ENCODE peak calls at places on chromosomes 4 and X, in nine cellular contexts. B is Panc1, J is tibial artery, W is right lobe of liver, O is psoas muscle, Z is IMR-90, M is endothelial cell of umbilical vein, H is upper lobe of right lung, D is fibroblast of lung. S is an unnamed sample.

GRCh38 chrX:118973389-118974087 is 880 bp upstream of the LONRF3 start:
- DNase-seq in B (no peak), M (no peak), W (peak; percentile 24), D (no peak), O (peak; percentile 68), Z (no peak), J (peak; percentile 67), H (peak; percentile 62), S (no peak)

GRCh38 chrX:147736045-147736444 is 175.7 kb upstream of the FMR1 start:
- DNase-seq in W (no peak), B (no peak), M (no peak), O (no peak), J (no peak), D (no peak), Z (no peak), H (no peak), S (no peak)

GRCh38 chrX:139720136-139720535 is 12.2 kb upstream of the MCF2 start:
- DNase-seq in W (no peak), B (no peak), O (no peak), H (no peak), D (peak; percentile 7), Z (peak; percentile 68), M (peak; percentile 11), J (no peak), S (no peak)

GRCh38 chr4:106986486-106986885 is 49.6 kb downstream of the DKK2 start:
- DNase-seq in D (peak; percentile 53), W (no peak), M (no peak), J (no peak), B (no peak), O (no peak), H (no peak), Z (no peak), S (no peak)

GRCh38 chrX:56221101-56221500 is 11.1 kb upstream of the KLF8 start:
- DNase-seq in W (no peak), O (no peak), H (no peak), D (no peak), J (no peak), M (no peak), B (no peak), Z (no peak), S (no peak)

GRCh38 chr4:75598390-75598789 is 31.9 kb downstream of the CDKL2 start:
- DNase-seq in O (no peak), D (peak; percentile 29), H (no peak), B (no peak), J (no peak), Z (peak; percentile 39), W (no peak), M (no peak), S (no peak)

GRCh38 chrX:2228466-2228865 is 272.3 kb downstream of the DHRSX start:
- DNase-seq in M (no peak), Z (no peak), H (no peak), B (no peak), W (no peak), D (no peak), O (no peak), J (no peak), S (no peak)

GRCh38 chrX:120365968-120366367 is 4.1 kb downstream of the ATP1B4 start:
- DNase-seq in D (no peak), H (no peak), M (no peak), B (no peak), O (no peak), J (no peak), Z (no peak), W (no peak), S (no peak)

GRCh38 chrX:20205927-20206708 is 60.6 kb downstream of the RPS6KA3 start:
- DNase-seq in H (no peak), J (no peak), M (no peak), W (no peak), D (no peak), B (no peak), Z (no peak), O (peak; percentile 62), S (no peak)

GRCh38 chr4:110527156-110527555 is 51.2 kb downstream of the ENPEP start:
- DNase-seq in W (no peak), B (no peak), M (no peak), Z (no peak), H (no peak), J (no peak), D (no peak), O (no peak), S (no peak)

GRCh38 chrX:112066813-112067212 is 15.8 kb downstream of the TRPC5 start:
- DNase-seq in M (no peak), W (no peak), B (no peak), Z (no peak), D (no peak), H (no peak), O (no peak), J (no peak), S (no peak)

GRCh38 chr4:153528705-153529493 is 62.7 kb downstream of the TMEM131L start:
- DNase-seq in B (no peak), J (no peak), O (no peak), W (no peak), M (no peak), H (no peak), D (no peak), Z (no peak), S (no peak)
- H3K4me1 ChIP-seq in B (no peaks in the 10 kb centered on the region), J (peaks cover 79% of the 10 kb centered on the region), O (peaks cover 69% of the 10 kb centered on the region), W (peaks cover 59% of the 10 kb centered on the region), M (peaks cover 25% of the 10 kb centered on the region), H (peaks cover 37% of the 10 kb centered on the region), D (no peaks in the 10 kb centered on the region), Z (peaks cover 3% of the 10 kb centered on the region), S (no peaks in the 10 kb centered on the region)

DNA sequence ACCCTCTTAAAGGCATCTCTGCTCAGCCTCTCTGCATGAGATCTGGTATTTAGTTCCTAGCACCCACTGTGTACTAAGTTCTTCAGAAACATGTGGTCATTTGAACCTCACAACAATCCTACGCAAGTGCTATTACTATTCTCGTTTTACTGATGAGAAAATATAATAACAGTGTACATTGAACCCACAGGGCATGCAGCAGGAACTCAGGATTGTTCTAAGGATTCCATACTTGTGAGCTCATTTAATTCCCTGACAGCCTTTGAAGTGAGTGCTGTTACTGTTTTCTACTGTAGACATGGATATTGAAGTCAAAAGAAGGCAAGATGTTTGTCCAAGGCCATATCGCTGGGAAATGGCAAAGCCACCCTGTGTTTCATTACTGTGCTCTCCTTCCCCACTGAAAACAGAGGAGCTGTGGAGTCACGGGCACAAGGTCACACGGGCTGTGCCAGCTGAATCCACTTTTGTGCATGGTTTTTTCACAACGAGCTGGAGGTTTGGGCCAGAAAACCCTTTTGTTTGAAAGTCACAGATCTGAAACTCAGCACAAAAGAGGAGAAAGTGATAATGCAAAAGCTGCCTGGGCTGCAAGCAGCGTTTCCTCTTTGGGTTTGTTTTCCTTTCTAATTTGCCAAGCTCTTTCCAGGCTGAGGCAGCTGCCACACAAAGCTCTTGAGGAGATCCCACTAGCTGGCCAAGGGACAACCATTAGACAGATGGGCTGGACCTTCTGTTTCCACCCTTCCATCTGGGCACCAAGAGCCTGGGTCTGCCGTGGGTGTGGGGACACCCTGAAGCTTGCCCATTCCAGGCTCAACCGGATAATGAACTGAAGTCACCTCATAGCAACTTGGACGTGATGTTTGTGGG is 194.9 kb upstream of the C1QTNF7 start:
- DNase-seq in H (no peak), O (no peak), D (peak; percentile 68), M (peak; percentile 28), B (no peak), J (no peak), W (no peak), Z (peak; percentile 83), S (no peak)
- TF ChIP-seq CTCF in H (no peak), O (no peak), D (no peak), M (no peak), B (no peak), J (no peak), W (no peak), Z (no peak), S (no peak)

DNA sequence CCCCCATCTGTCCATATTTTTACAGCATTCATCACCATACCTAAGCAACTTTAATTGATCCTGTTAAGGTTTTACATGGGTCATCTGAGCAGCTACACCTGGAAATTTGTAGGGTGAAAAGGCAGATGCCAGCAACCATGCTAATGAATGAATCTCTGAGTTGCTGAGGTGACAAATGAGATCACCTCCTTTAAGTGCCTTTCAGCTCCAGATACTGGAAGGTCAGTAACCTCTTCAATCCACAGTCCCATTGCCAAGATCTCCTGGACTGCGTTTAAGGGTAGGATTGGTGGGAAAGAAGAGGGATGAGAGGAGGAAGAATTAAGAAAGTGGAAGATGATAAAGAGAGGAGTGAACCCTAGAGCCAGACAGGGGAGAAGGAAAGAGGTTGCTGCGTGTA is 8.5 kb upstream of the BMP3 start:
- DNase-seq in H (no peak), M (no peak), D (no peak), W (no peak), B (no peak), J (no peak), O (no peak), Z (no peak), S (no peak)
- H3K4me1 ChIP-seq in H (peaks cover 4% of the 10 kb centered on the region), M (no peaks in the 10 kb centered on the region), D (no peaks in the 10 kb centered on the region), W (no peaks in the 10 kb centered on the region), B (no peaks in the 10 kb centered on the region), J (no peaks in the 10 kb centered on the region), O (no peaks in the 10 kb centered on the region), Z (no peaks in the 10 kb centered on the region), S (no peaks in the 10 kb centered on the region)

GRCh38 chr4:111632752-111633151 is 512.5 kb upstream of the FAM241A start:
- DNase-seq in H (no peak), Z (peak; percentile 53), M (no peak), J (no peak), B (no peak), O (no peak), D (peak; percentile 17), W (no peak), S (no peak)

GRCh38 chr4:111628437-111628836 is 516.8 kb upstream of the FAM241A start:
- DNase-seq in Z (no peak), M (no peak), J (no peak), W (no peak), H (no peak), O (no peak), D (no peak), B (no peak), S (no peak)

GRCh38 chr4:111630705-111631104 is 514.5 kb upstream of the FAM241A start:
- DNase-seq in H (no peak), M (peak; percentile 35), J (no peak), O (no peak), B (no peak), D (peak; percentile 47), W (no peak), Z (peak; percentile 42), S (peak; percentile 23)

GRCh38 chr4:111633663-111634266 is 511.5 kb upstream of the FAM241A start:
- DNase-seq in J (no peak), H (no peak), W (no peak), Z (no peak), M (no peak), D (no peak), B (no peak), O (no peak), S (no peak)

DNA sequence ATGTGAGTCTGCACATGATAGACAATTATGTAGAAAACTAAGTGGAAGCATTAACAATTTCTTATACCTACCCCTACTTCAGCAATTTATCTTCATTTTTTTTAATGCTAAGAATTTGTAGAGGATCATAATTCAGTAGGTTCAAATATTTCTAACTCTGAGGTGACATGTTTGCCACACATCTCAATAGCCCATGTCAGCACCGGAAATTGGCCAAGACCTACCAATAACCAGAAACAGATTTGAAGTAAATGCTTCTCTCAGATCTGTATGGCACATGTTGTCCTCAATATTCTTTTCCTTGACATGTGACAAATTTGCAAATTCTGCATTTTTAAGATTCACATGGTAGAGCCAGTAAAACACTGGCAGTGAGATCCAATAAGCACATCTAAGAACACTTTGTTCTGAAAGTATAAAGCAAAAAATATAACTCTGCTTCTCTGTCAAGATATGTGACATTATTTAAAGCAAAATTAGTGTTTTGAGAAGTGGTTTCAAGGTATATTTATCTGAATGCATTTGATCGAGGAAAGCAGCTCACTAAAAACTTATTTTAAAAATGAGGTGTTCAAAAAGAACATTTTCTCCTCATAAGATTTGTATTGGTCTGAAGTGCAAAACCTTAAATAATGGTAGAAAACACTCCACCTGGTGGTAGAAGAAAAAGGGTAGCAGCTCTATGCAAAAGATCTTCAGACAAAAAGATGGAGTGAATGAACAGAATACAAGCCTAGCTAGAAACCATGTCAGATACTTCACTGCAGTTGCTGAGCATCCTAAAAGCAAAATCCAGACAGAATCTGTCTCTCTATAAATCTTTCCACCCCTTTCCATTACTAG is 513.9 kb upstream of the FAM241A start:
- DNase-seq in Z (peak; percentile 37), W (no peak), B (no peak), M (peak; percentile 27), D (peak; percentile 23), J (no peak), H (no peak), O (no peak), S (peak; percentile 12)
- TF ChIP-seq CTCF in Z (peak; percentile 50), W (peak; percentile 51), B (peak; percentile 35), M (peak; percentile 48), D (peak; percentile 23), J (no peak), H (peak; percentile 18), O (no peak), S (peak; percentile 58)

S was measured in HCT116.